ENCODE peak calls at places on chromosomes 16 and 17, in nine cellular contexts. A is activated naive CD8-positive, alpha-beta T cell treated with anti-CD3 and anti-CD28 coated beads, Interleukin-2, amount 50 U/mL, for 24 hours; Z is AG04450; J is H4; Y is activated T-helper 9 cell treated with anti-CD3 and anti-CD28 coated beads, Interleukin-2, amount 50 U/mL, for 16 hours; F is nephron progenitor cell; X is NCI-H748 treated with DMSO at 0.1 percent for 48 hours; U is GM04504; M is HFFc6. D is an unnamed sample.
A peak's percentile ranks its signal among the peaks of the same experiment; 100 is the strongest.

GRCh38 chr16:1832831-1833454 is 5.9 kb downstream of the FAHD1 start:
- DNase-seq in X (no peak), A (no peak), M (no peak), Z (no peak), J (no peak), Y (no peak), U (no peak), F (no peak), D (no peak)

GRCh38 chr16:74268372-74268782 is 28.2 kb upstream of the PSMD7 start:
- DNase-seq in M (no peak), U (no peak), Y (no peak), X (no peak), A (no peak), F (no peak), Z (no peak), J (no peak), D (no peak)

GRCh38 chr16:86343111-86343642 is 167.2 kb upstream of the FOXF1 start:
- DNase-seq in M (peak; percentile 76), F (no peak), A (no peak), Y (no peak), U (peak; percentile 39), Z (peak; percentile 72), J (peak; percentile 92), X (no peak), D (no peak)

GRCh38 chr17:49505854-49506253 is 10.8 kb downstream of the NGFR start:
- DNase-seq in Y (no peak), F (no peak), A (no peak), Z (no peak), J (no peak), U (no peak), X (no peak), M (no peak), D (no peak)

GRCh38 chr16:30784215-30784614 is 2.8 kb downstream of the ZNF629 start:
- DNase-seq in X (no peak), U (no peak), Y (no peak), M (no peak), Z (no peak), A (no peak), F (no peak), J (no peak), D (no peak)

GRCh38 chr17:75571197-75571884 is 16.3 kb upstream of the MYO15B start:
- DNase-seq in M (no peak), Z (no peak), F (no peak), U (no peak), X (no peak), Y (no peak), J (no peak), A (peak; percentile 13), D (no peak)

GRCh38 chr17:6684460-6684783 is 28.7 kb downstream of the SLC13A5 start:
- DNase-seq in Y (no peak), M (no peak), A (no peak), U (no peak), X (no peak), Z (no peak), F (no peak), J (no peak), D (no peak)

GRCh38 chr16:30561212-30561816 is 3.1 kb upstream of the ZNF764 start:
- DNase-seq in J (no peak), X (no peak), U (no peak), A (peak; percentile 29), Z (no peak), F (no peak), M (no peak), Y (no peak), D (no peak)

GRCh38 chr16:81266680-81267095 is 28.2 kb downstream of the BCO1 start:
- DNase-seq in A (peak; percentile 6), J (peak; percentile 34), F (no peak), Y (no peak), M (no peak), U (no peak), Z (no peak), X (no peak), D (no peak)

GRCh38 chr17:61250335-61250890 is 149.2 kb upstream of the TBX2 start:
- DNase-seq in F (no peak), X (no peak), A (no peak), Z (no peak), J (no peak), Y (no peak), U (no peak), M (peak; percentile 69), D (no peak)

GRCh38 chr17:72588961-72589360 is 468.1 kb downstream of the SOX9 start:
- DNase-seq in Z (no peak), X (peak; percentile 52), A (no peak), U (no peak), Y (no peak), M (no peak), J (peak; percentile 87), F (no peak), D (peak; percentile 8)

GRCh38 chr16:85391175-85391707 is 221.9 kb upstream of the GSE1 start:
- DNase-seq in M (no peak), Z (no peak), U (no peak), Y (no peak), A (no peak), J (no peak), F (peak; percentile 0), X (no peak), D (no peak)

GRCh38 chr16:57313509-57313908 is 29.0 kb upstream of the PLLP start:
- DNase-seq in Z (no peak), F (no peak), J (no peak), A (no peak), M (no peak), U (no peak), X (no peak), Y (no peak), D (no peak)

D was measured in NCI-H526 treated with DMSO at 0.1 percent for 48 hours.